ENCODE peak calls at places on chromosomes 7 and 10, in six cellular contexts. M is lung, T is foreskin keratinocyte, E is fibroblast of lung, W is heart right ventricle, H is tibial nerve. X is an unnamed sample.

GRCh38 chr10:3729397-3729796 is 55.6 kb downstream of the KLF6 start:
- DNase-seq in T (peak), E (peak), H (no peak), M (no peak), W (no peak), X (peak)

GRCh38 chr10:84593546-84593945 is 265.2 kb downstream of the CCSER2 start:
- DNase-seq in M (no peak), T (no peak), E (no peak), H (no peak), W (no peak), X (no peak)

GRCh38 chr10:49359349-49360231 is 36.3 kb downstream of the DRGX start:
- DNase-seq in E (peak), H (no peak), W (peak), M (no peak), T (peak), X (no peak)

GRCh38 chr7:98329974-98330373 is 48.5 kb downstream of the BRI3 start:
- DNase-seq in H (no peak), W (no peak), E (no peak), T (no peak), M (no peak), X (peak)

GRCh38 chr10:75261813-75262725 is 26.3 kb upstream of the COMTD1 start:
- DNase-seq in E (no peak), T (no peak), W (no peak), M (no peak), H (no peak), X (no peak)

GRCh38 chr7:137670521-137671064 is 176.2 kb downstream of the DGKI start:
- DNase-seq in E (peak), W (no peak), M (no peak), H (no peak), T (peak), X (peak)

GRCh38 chr7:106110885-106111670 is 1.0 kb downstream of the SYPL1 start:
- DNase-seq in H (peak), W (no peak), T (peak), M (no peak), E (peak), X (no peak)

GRCh38 chr10:79007037-79007842 is 61.5 kb upstream of the ZMIZ1 start:
- DNase-seq in T (no peak), M (no peak), W (no peak), E (peak), H (peak), X (no peak)

GRCh38 chr10:34885901-34886300 is 70.8 kb upstream of the PARD3 start:
- DNase-seq in H (no peak), T (no peak), W (no peak), M (no peak), E (no peak), X (no peak)

GRCh38 chr7:8232999-8233847 is 28.7 kb downstream of the ICA1 start:
- DNase-seq in H (no peak), W (no peak), T (peak), E (no peak), M (no peak), X (peak)

DNA sequence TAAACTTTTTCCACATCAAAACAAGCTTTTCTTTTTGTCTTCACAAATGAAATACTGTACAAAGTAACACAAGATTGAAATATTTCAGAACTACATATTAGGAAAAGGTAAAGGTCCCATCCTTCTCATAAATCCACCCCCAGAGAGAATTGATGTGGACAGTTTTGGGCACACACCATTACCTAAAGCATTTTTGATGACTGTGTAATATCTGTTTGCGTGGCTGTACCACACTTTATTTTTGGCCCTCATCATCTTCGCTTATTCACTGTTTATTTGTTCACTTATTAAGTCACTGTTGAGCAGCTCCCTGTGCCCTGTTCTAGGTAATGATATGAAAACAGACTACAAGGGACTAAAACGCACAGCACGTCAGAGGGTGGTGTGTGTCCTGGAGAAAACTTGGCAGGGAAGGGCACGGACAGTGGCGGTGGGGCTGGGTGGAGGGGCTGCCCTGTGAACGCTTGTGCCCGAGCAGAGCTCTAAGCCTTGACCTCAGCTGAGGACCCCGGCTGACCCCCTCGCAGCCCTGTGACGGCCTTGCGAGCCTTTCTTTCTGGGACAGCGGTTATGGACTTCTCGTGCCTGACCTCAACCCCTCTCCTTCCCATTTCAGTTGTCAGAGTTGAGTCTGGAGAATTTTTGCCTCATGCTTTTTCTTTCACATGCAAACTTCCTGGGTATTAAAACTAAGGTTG is 241.3 kb downstream of the EMX2 start:
- DNase-seq in H (no peak), M (no peak), E (no peak), W (no peak), T (no peak), X (no peak)
- H3K27ac ChIP-seq in H (no peak), M (no peak), E (no peak), W (no peak), T (no peak), X (no peak)

GRCh38 chr7:143390098-143390772 is 9.1 kb downstream of the ZYX start:
- DNase-seq in E (no peak), W (no peak), M (no peak), T (no peak), H (no peak), X (no peak)
- H3K27ac ChIP-seq in E (peak), W (no peak), M (peak), T (no peak), H (peak), X (no peak)

GRCh38 chr10:612696-613095 is 76.8 kb downstream of the DIP2C start:
- DNase-seq in E (no peak), W (no peak), T (no peak), M (no peak), H (no peak), X (no peak)
- H3K27ac ChIP-seq in E (no peak), W (peak), T (no peak), M (peak), H (peak), X (no peak)

GRCh38 chr10:88983939-88984338 is 6.7 kb upstream of the FAS start:
- DNase-seq in E (no peak), T (no peak), H (no peak), M (no peak), W (no peak), X (no peak)
- H3K27ac ChIP-seq in E (no peak), T (no peak), H (no peak), M (peak), W (peak), X (no peak)